ENCODE peak calls at places on chromosome 20, in seven cellular contexts. One of them, this sample, is unnamed.

GRCh38 chr20:8795404-8795803 is 273.5 kb upstream of the PLCB4 start:
- DNase-seq in cardiac muscle cell: no peak
- DNase-seq in stimulated activated CD4-positive, alpha-beta T cell treated with anti-CD3 and anti-CD28 coated beads, Interleukin-15, amount 100 ng/mL, for 48 hours: no peak
- DNase-seq in foreskin keratinocyte: no peak
- DNase-seq in upper lobe of right lung: no peak
- DNase-seq in GM20000: no peak
- DNase-seq in skeletal muscle cell: no peak
- DNase-seq in this sample: no peak

GRCh38 chr20:32333988-32334885 is 23.9 kb upstream of the ASXL1 start:
- DNase-seq in cardiac muscle cell: peak; percentile 38
- DNase-seq in stimulated activated CD4-positive, alpha-beta T cell treated with anti-CD3 and anti-CD28 coated beads, Interleukin-15, amount 100 ng/mL, for 48 hours: no peak
- DNase-seq in foreskin keratinocyte: no peak
- DNase-seq in upper lobe of right lung: peak; percentile 92
- DNase-seq in GM20000: peak; percentile 47
- DNase-seq in skeletal muscle cell: no peak
- DNase-seq in this sample: peak; percentile 28

GRCh38 chr20:48983423-48984400 is 62.2 kb downstream of the ARFGEF2 start:
- DNase-seq in cardiac muscle cell: no peak
- DNase-seq in stimulated activated CD4-positive, alpha-beta T cell treated with anti-CD3 and anti-CD28 coated beads, Interleukin-15, amount 100 ng/mL, for 48 hours: no peak
- DNase-seq in foreskin keratinocyte: peak; percentile 83
- DNase-seq in upper lobe of right lung: no peak
- DNase-seq in GM20000: no peak
- DNase-seq in skeletal muscle cell: peak; percentile 38
- DNase-seq in this sample: no peak

GRCh38 chr20:23873370-23874015 is 6.1 kb downstream of the CST5 start:
- DNase-seq in cardiac muscle cell: no peak
- DNase-seq in stimulated activated CD4-positive, alpha-beta T cell treated with anti-CD3 and anti-CD28 coated beads, Interleukin-15, amount 100 ng/mL, for 48 hours: no peak
- DNase-seq in foreskin keratinocyte: no peak
- DNase-seq in upper lobe of right lung: no peak
- DNase-seq in GM20000: no peak
- DNase-seq in skeletal muscle cell: no peak
- DNase-seq in this sample: no peak

GRCh38 chr20:20664795-20665194 is 47.6 kb downstream of the RALGAPA2 start:
- DNase-seq in cardiac muscle cell: peak; percentile 49
- DNase-seq in stimulated activated CD4-positive, alpha-beta T cell treated with anti-CD3 and anti-CD28 coated beads, Interleukin-15, amount 100 ng/mL, for 48 hours: no peak
- DNase-seq in foreskin keratinocyte: no peak
- DNase-seq in upper lobe of right lung: no peak
- DNase-seq in GM20000: peak; percentile 46
- DNase-seq in skeletal muscle cell: no peak
- DNase-seq in this sample: no peak

GRCh38 chr20:33515569-33516216 is 25.8 kb downstream of the CBFA2T2 start:
- DNase-seq in cardiac muscle cell: no peak
- DNase-seq in stimulated activated CD4-positive, alpha-beta T cell treated with anti-CD3 and anti-CD28 coated beads, Interleukin-15, amount 100 ng/mL, for 48 hours: no peak
- DNase-seq in foreskin keratinocyte: no peak
- DNase-seq in upper lobe of right lung: no peak
- DNase-seq in GM20000: no peak
- DNase-seq in skeletal muscle cell: no peak
- DNase-seq in this sample: no peak

GRCh38 chr20:20241966-20242365 is 125.9 kb upstream of the INSM1 start:
- DNase-seq in cardiac muscle cell: no peak
- DNase-seq in stimulated activated CD4-positive, alpha-beta T cell treated with anti-CD3 and anti-CD28 coated beads, Interleukin-15, amount 100 ng/mL, for 48 hours: no peak
- DNase-seq in foreskin keratinocyte: no peak
- DNase-seq in upper lobe of right lung: no peak
- DNase-seq in GM20000: no peak
- DNase-seq in skeletal muscle cell: no peak
- DNase-seq in this sample: no peak

GRCh38 chr20:43102394-43102793 is 87.3 kb downstream of the PTPRT start:
- DNase-seq in cardiac muscle cell: peak; percentile 4
- DNase-seq in stimulated activated CD4-positive, alpha-beta T cell treated with anti-CD3 and anti-CD28 coated beads, Interleukin-15, amount 100 ng/mL, for 48 hours: no peak
- DNase-seq in foreskin keratinocyte: no peak
- DNase-seq in upper lobe of right lung: no peak
- DNase-seq in GM20000: no peak
- DNase-seq in skeletal muscle cell: no peak
- DNase-seq in this sample: no peak

GRCh38 chr20:63129991-63130653 is 85.8 kb downstream of the YTHDF1 start:
- DNase-seq in cardiac muscle cell: no peak
- DNase-seq in stimulated activated CD4-positive, alpha-beta T cell treated with anti-CD3 and anti-CD28 coated beads, Interleukin-15, amount 100 ng/mL, for 48 hours: no peak
- DNase-seq in foreskin keratinocyte: no peak
- DNase-seq in upper lobe of right lung: peak; percentile 43
- DNase-seq in GM20000: no peak
- DNase-seq in skeletal muscle cell: no peak
- DNase-seq in this sample: no peak

GRCh38 chr20:13855613-13856012 is 70.8 kb downstream of the NDUFAF5 start:
- DNase-seq in cardiac muscle cell: no peak
- DNase-seq in stimulated activated CD4-positive, alpha-beta T cell treated with anti-CD3 and anti-CD28 coated beads, Interleukin-15, amount 100 ng/mL, for 48 hours: no peak
- DNase-seq in foreskin keratinocyte: no peak
- DNase-seq in upper lobe of right lung: no peak
- DNase-seq in GM20000: no peak
- DNase-seq in skeletal muscle cell: no peak
- DNase-seq in this sample: no peak

GRCh38 chr20:57783956-57784837 is 74.4 kb upstream of the PMEPA1 start:
- DNase-seq in cardiac muscle cell: no peak
- DNase-seq in stimulated activated CD4-positive, alpha-beta T cell treated with anti-CD3 and anti-CD28 coated beads, Interleukin-15, amount 100 ng/mL, for 48 hours: no peak
- DNase-seq in foreskin keratinocyte: no peak
- DNase-seq in upper lobe of right lung: no peak
- DNase-seq in GM20000: no peak
- DNase-seq in skeletal muscle cell: no peak
- DNase-seq in this sample: no peak

GRCh38 chr20:4272225-4272624 is 256.9 kb upstream of the RNF24 start:
- DNase-seq in cardiac muscle cell: no peak
- DNase-seq in stimulated activated CD4-positive, alpha-beta T cell treated with anti-CD3 and anti-CD28 coated beads, Interleukin-15, amount 100 ng/mL, for 48 hours: no peak
- DNase-seq in foreskin keratinocyte: no peak
- DNase-seq in upper lobe of right lung: no peak
- DNase-seq in GM20000: no peak
- DNase-seq in skeletal muscle cell: no peak
- DNase-seq in this sample: no peak

This sample was measured in stimulated activated CD8-positive, alpha-beta memory T cell treated with anti-CD3 and anti-CD28 coated beads, Interleukin-2, amount 100 ng/mL, for 48 hours.